ENCODE peak calls at places on chromosomes 16 and 17, in eight cellular contexts. X is tibial nerve; J is vagina; S is transverse colon; U is lower lobe of right lung; P is CD4-positive, alpha-beta memory T cell; Q is colonic mucosa; O is mesendoderm. C is an unnamed sample.

GRCh38 chr16:47888142-47888541 is 267.7 kb downstream of the ABCC12 start:
- DNase-seq in X (no peak), J (no peak), S (no peak), U (no peak), P (no peak), Q (no peak), O (peak), C (no peak)

GRCh38 chr17:80790021-80790765 is 201.4 kb upstream of the CHMP6 start:
- DNase-seq in X (no peak), J (no peak), S (no peak), U (no peak), P (peak), Q (no peak), O (no peak), C (peak)

GRCh38 chr17:48611213-48611612 is 396 bp upstream of the HOXB7 start:
- DNase-seq in X (no peak), J (no peak), S (no peak), U (no peak), P (no peak), Q (no peak), O (no peak), C (no peak)

GRCh38 chr17:27878776-27879562 is 14.2 kb downstream of the LYRM9 start:
- DNase-seq in X (no peak), J (no peak), S (no peak), U (no peak), P (peak), Q (no peak), O (no peak), C (peak)

GRCh38 chr16:7506363-7506762 is 173.7 kb downstream of the RBFOX1 start:
- DNase-seq in X (no peak), J (no peak), S (no peak), U (no peak), P (no peak), Q (no peak), O (no peak), C (no peak)

GRCh38 chr16:56279132-56279531 is 87.8 kb downstream of the GNAO1 start:
- DNase-seq in X (no peak), J (no peak), S (peak), U (no peak), P (peak), Q (no peak), O (no peak), C (peak)

GRCh38 chr16:85042606-85043005 is 15.0 kb downstream of the KIAA0513 start:
- DNase-seq in X (no peak), J (no peak), S (no peak), U (no peak), P (no peak), Q (no peak), O (no peak), C (no peak)

GRCh38 chr17:70168979-70169706 is at the start of gene KCNJ2:
- DNase-seq in X (peak), J (no peak), S (peak), U (peak), P (peak), Q (peak), O (peak), C (peak)

GRCh38 chr17:76466775-76467130 is 650 bp upstream of the AANAT start:
- DNase-seq in X (no peak), J (no peak), S (no peak), U (peak), P (no peak), Q (no peak), O (no peak), C (no peak)

GRCh38 chr17:81710514-81711308 is 1.4 kb upstream of the SLC25A10 start:
- DNase-seq in X (no peak), J (no peak), S (peak), U (no peak), P (no peak), Q (peak), O (peak), C (no peak)

GRCh38 chr17:59616253-59616920 is 3.3 kb upstream of the CLTC start:
- DNase-seq in X (no peak), J (no peak), S (no peak), U (no peak), P (no peak), Q (no peak), O (peak), C (no peak)

GRCh38 chr17:50269477-50270429 is 4.5 kb upstream of the TMEM92 start:
- DNase-seq in X (peak), J (peak), S (peak), U (peak), P (peak), Q (peak), O (peak), C (peak)

DNA sequence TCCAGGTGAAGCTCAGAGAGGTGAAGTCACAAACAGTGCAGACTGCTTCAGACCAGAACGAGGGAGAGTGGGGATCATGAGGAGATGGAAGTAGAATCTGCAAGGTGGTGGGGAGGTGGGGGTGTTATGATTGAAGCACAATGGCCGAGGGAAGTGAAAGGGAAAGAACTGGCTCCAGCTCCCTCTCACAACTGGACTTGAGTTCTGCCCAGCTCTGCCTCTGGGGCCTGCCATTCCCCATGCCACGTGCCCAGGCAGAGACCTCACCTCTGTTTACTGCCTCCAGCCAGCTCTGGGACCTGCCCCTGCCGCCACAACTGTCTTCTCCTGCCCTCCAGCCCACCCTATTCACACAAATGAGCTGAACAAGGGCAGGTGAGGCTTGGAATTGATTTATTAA is 2.5 kb downstream of the PNMT start:
- DNase-seq in X (no peak), J (no peak), S (no peak), U (no peak), P (no peak), Q (no peak), O (no peak), C (no peak)
- H3K4me3 ChIP-seq in X (no peak), J (no peak), S (no peak), U (no peak), P (no peak), Q (no peak), O (no peak), C (no peak)

DNA sequence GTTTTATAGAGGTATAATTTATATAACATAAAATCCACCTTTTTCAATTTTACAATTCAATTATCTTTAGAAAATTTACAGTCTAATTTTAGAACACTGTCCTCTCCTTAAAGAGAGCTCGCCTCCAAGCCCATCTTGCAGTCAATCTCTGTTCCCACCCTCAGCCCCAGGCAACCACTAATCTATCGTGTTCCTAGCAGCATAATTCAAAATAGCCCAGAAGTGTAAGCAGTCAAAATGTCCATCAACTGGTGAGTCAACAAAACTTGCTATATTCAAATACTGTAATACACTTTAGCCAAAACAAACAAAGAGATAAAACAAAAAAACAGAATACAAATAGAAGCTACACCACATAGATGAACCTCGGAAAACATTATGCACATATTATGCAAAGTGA is 1006.8 kb upstream of the EEF2KMT start:
- DNase-seq in X (no peak), J (no peak), S (no peak), U (no peak), P (no peak), Q (no peak), O (no peak), C (no peak)
- H3K4me3 ChIP-seq in X (no peak), J (no peak), S (no peak), U (no peak), P (no peak), Q (no peak), O (no peak), C (no peak)

GRCh38 chr16:1428511-1428910 is 2.4 kb upstream of the PERCC1 start:
- DNase-seq in X (no peak), J (no peak), S (no peak), U (no peak), P (no peak), Q (no peak), O (peak), C (no peak)

GRCh38 chr16:1429631-1430030 is 1.2 kb upstream of the PERCC1 start:
- DNase-seq in X (no peak), J (no peak), S (no peak), U (no peak), P (no peak), Q (no peak), O (no peak), C (no peak)

GRCh38 chr16:1426734-1427451 is 4.0 kb upstream of the PERCC1 start:
- DNase-seq in X (no peak), J (no peak), S (no peak), U (no peak), P (no peak), Q (no peak), O (peak), C (no peak)

GRCh38 chr16:1429026-1429425 is 1.9 kb upstream of the PERCC1 start:
- DNase-seq in X (no peak), J (no peak), S (no peak), U (no peak), P (no peak), Q (no peak), O (no peak), C (no peak)

DNA sequence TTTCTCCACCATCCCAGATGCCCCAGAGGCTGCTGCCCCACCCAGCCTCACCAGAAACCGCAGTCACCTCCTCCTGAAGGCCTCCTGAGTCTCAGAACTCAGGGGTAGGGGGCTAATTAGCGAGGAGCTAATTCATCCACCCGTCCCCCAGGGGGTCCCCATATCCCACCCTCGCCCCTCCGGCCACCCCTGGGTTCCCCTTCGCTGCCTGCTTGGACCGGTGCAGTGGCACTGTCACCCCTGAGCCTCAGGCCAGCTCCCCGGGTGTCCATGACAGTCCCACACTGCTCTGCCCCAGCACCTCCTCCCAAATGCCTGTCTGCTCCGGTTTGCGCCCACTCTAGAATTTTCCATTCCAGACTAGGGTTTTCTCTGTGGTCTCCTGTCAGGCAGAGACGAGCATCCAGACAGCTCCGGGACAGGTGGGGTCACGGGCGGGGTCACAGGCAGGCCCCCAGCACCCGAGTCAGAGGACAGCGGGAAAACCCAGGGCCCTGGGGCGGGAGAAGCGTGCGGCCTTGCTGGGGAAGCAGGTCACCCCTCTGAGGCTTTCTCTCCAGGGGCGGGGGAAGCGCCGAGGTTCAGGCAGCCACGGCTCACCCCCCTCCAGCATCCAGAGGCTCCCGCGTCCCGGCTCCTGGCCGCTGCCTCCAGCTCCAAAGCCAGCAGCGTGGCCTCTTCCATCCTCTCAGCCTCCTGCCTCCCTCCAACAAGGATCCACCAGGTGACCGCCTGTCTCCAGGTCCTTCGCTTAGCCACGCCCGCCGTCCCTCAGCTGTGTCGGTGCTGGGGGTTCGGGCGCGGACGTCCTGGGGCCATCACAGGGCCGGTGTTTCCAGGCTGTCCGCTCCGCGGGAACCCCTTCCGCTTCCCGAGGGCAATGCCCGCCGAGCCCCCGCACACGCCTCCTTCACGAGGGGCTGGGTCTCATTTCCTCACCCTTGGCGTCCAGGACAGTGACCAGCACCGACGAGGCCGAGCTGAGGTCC is 3.1 kb upstream of the PERCC1 start:
- DNase-seq in X (no peak), J (no peak), S (no peak), U (no peak), P (no peak), Q (no peak), O (no peak), C (no peak)
- H3K4me3 ChIP-seq in X (no peak), J (no peak), S (no peak), U (peak), P (no peak), Q (no peak), O (no peak), C (no peak)

DNA sequence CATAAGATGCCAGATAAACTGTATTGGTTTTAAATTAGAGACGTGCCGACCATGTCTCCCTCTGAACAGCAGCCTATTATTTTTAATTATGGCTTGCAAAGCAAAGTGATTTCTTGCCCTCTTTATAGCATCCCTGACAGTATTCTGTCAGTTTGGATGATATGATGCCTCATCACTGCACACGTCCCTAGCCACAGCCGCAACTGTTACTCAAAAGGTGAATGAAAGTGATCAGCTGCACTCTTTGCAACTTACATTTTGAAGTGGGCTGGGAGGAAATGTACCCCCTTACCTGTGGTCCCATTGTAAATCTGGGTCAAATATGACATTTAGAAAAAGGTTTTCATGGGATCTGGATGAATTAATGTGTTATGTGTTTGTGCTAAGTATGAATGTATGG is 389.9 kb downstream of the MAF start:
- DNase-seq in X (no peak), J (no peak), S (no peak), U (no peak), P (no peak), Q (no peak), O (no peak), C (peak)
- H3K4me3 ChIP-seq in X (no peak), J (no peak), S (no peak), U (no peak), P (no peak), Q (no peak), O (no peak), C (no peak)

GRCh38 chr17:19743101-19744100 is 4.7 kb downstream of the ALDH3A1 start:
- DNase-seq in X (no peak), J (no peak), S (no peak), U (no peak), P (no peak), Q (no peak), O (no peak), C (no peak)

GRCh38 chr17:19744492-19744891 is 3.6 kb downstream of the ALDH3A1 start:
- DNase-seq in X (no peak), J (no peak), S (peak), U (no peak), P (no peak), Q (peak), O (no peak), C (no peak)

GRCh38 chr17:19747159-19747719 is 859 bp downstream of the ALDH3A1 start:
- DNase-seq in X (no peak), J (no peak), S (no peak), U (no peak), P (no peak), Q (no peak), O (no peak), C (no peak)

GRCh38 chr17:19746517-19746916 is 1.6 kb downstream of the ALDH3A1 start:
- DNase-seq in X (no peak), J (no peak), S (no peak), U (no peak), P (no peak), Q (no peak), O (no peak), C (no peak)

GRCh38 chr17:19744922-19745757 is 3.0 kb downstream of the ALDH3A1 start:
- DNase-seq in X (peak), J (no peak), S (peak), U (peak), P (peak), Q (peak), O (peak), C (no peak)
- H3K4me3 ChIP-seq in X (peak), J (peak), S (peak), U (peak), P (no peak), Q (peak), O (no peak), C (no peak)

GRCh38 chr17:5437721-5438317 is 1.1 kb downstream of the C1QBP start:
- DNase-seq in X (no peak), J (no peak), S (no peak), U (no peak), P (no peak), Q (no peak), O (no peak), C (no peak)
- H3K4me3 ChIP-seq in X (peak), J (peak), S (peak), U (peak), P (peak), Q (peak), O (peak), C (peak)

C was measured in Jurkat, Clone E6-1.